ENCODE peak calls at places on chromosomes 5 and 9, in seven cellular contexts. One of them, this sample, is unnamed.

GRCh38 chr5:142783601-142784291 is 13.6 kb downstream of the ARHGAP26 start:
- DNase-seq in tibial nerve: no peak
- DNase-seq in sigmoid colon: peak; percentile 75
- DNase-seq in K562: no peak
- DNase-seq in stomach: no peak
- DNase-seq in HepG2: no peak
- DNase-seq in A549: no peak
- DNase-seq in this sample: peak; percentile 81

GRCh38 chr9:9790216-9790872 is 822.5 kb downstream of the PTPRD start:
- DNase-seq in tibial nerve: peak; percentile 33
- DNase-seq in sigmoid colon: no peak
- DNase-seq in K562: peak; percentile 13
- DNase-seq in stomach: no peak
- DNase-seq in HepG2: peak; percentile 45
- DNase-seq in A549: no peak
- DNase-seq in this sample: no peak

GRCh38 chr9:91489391-91489899 is 65.8 kb upstream of the NFIL3 start:
- DNase-seq in tibial nerve: no peak
- DNase-seq in sigmoid colon: no peak
- DNase-seq in K562: no peak
- DNase-seq in stomach: no peak
- DNase-seq in HepG2: no peak
- DNase-seq in A549: no peak
- DNase-seq in this sample: no peak

GRCh38 chr5:174045470-174046025 is at the start of gene NSG2:
- DNase-seq in tibial nerve: peak; percentile 44
- DNase-seq in sigmoid colon: no peak
- DNase-seq in K562: peak; percentile 79
- DNase-seq in stomach: peak; percentile 81
- DNase-seq in HepG2: peak; percentile 83
- DNase-seq in A549: peak; percentile 72
- DNase-seq in this sample: peak; percentile 60

GRCh38 chr9:113588936-113589335 is 125.4 kb downstream of the RGS3 start:
- DNase-seq in tibial nerve: no peak
- DNase-seq in sigmoid colon: peak; percentile 28
- DNase-seq in K562: no peak
- DNase-seq in stomach: no peak
- DNase-seq in HepG2: no peak
- DNase-seq in A549: no peak
- DNase-seq in this sample: no peak

GRCh38 chr9:4640027-4640426 is 22.1 kb upstream of the PLPP6 start:
- DNase-seq in tibial nerve: no peak
- DNase-seq in sigmoid colon: no peak
- DNase-seq in K562: peak; percentile 16
- DNase-seq in stomach: peak; percentile 31
- DNase-seq in HepG2: peak; percentile 15
- DNase-seq in A549: no peak
- DNase-seq in this sample: no peak

GRCh38 chr9:77488439-77489126 is 159.5 kb downstream of the GNA14 start:
- DNase-seq in tibial nerve: no peak
- DNase-seq in sigmoid colon: no peak
- DNase-seq in K562: no peak
- DNase-seq in stomach: no peak
- DNase-seq in HepG2: no peak
- DNase-seq in A549: no peak
- DNase-seq in this sample: no peak

GRCh38 chr5:31413030-31413812 is 118.7 kb downstream of the DROSHA start:
- DNase-seq in tibial nerve: no peak
- DNase-seq in sigmoid colon: no peak
- DNase-seq in K562: no peak
- DNase-seq in stomach: no peak
- DNase-seq in HepG2: no peak
- DNase-seq in A549: no peak
- DNase-seq in this sample: no peak

GRCh38 chr5:94778712-94779111 is 160.2 kb downstream of the SLF1 start:
- DNase-seq in tibial nerve: no peak
- DNase-seq in sigmoid colon: no peak
- DNase-seq in K562: no peak
- DNase-seq in stomach: no peak
- DNase-seq in HepG2: no peak
- DNase-seq in A549: no peak
- DNase-seq in this sample: no peak

GRCh38 chr5:110386782-110387181 is 339.7 kb downstream of the TMEM232 start:
- DNase-seq in tibial nerve: no peak
- DNase-seq in sigmoid colon: no peak
- DNase-seq in K562: no peak
- DNase-seq in stomach: no peak
- DNase-seq in HepG2: peak; percentile 14
- DNase-seq in A549: no peak
- DNase-seq in this sample: no peak

GRCh38 chr5:115494570-115495289 is 49.8 kb downstream of the FEM1C start:
- DNase-seq in tibial nerve: no peak
- DNase-seq in sigmoid colon: no peak
- DNase-seq in K562: no peak
- DNase-seq in stomach: no peak
- DNase-seq in HepG2: no peak
- DNase-seq in A549: no peak
- DNase-seq in this sample: no peak

GRCh38 chr5:150278046-150278760 is 11.4 kb downstream of the CAMK2A start:
- DNase-seq in tibial nerve: no peak
- DNase-seq in sigmoid colon: no peak
- DNase-seq in K562: no peak
- DNase-seq in stomach: no peak
- DNase-seq in HepG2: no peak
- DNase-seq in A549: no peak
- DNase-seq in this sample: no peak

GRCh38 chr5:175824621-175825020 is 46.8 kb upstream of the CPLX2 start:
- DNase-seq in tibial nerve: no peak
- DNase-seq in sigmoid colon: no peak
- DNase-seq in K562: no peak
- DNase-seq in stomach: no peak
- DNase-seq in HepG2: no peak
- DNase-seq in A549: no peak
- DNase-seq in this sample: no peak

GRCh38 chr5:13524931-13525330 is 419.6 kb downstream of the DNAH5 start:
- DNase-seq in tibial nerve: no peak
- DNase-seq in sigmoid colon: no peak
- DNase-seq in K562: no peak
- DNase-seq in stomach: no peak
- DNase-seq in HepG2: no peak
- DNase-seq in A549: no peak
- DNase-seq in this sample: no peak

GRCh38 chr5:154095819-154096380 is 57.1 kb downstream of the MFAP3 start:
- DNase-seq in tibial nerve: no peak
- DNase-seq in sigmoid colon: no peak
- DNase-seq in K562: no peak
- DNase-seq in stomach: no peak
- DNase-seq in HepG2: no peak
- DNase-seq in A549: no peak
- DNase-seq in this sample: no peak

GRCh38 chr9:8817335-8817734 is 1017.8 kb upstream of the DMAC1 start:
- DNase-seq in tibial nerve: no peak
- DNase-seq in sigmoid colon: no peak
- DNase-seq in K562: no peak
- DNase-seq in stomach: no peak
- DNase-seq in HepG2: no peak
- DNase-seq in A549: no peak
- DNase-seq in this sample: no peak

GRCh38 chr5:41863871-41864486 is 6.2 kb downstream of the OXCT1 start:
- DNase-seq in tibial nerve: no peak
- DNase-seq in sigmoid colon: no peak
- DNase-seq in K562: no peak
- DNase-seq in stomach: no peak
- DNase-seq in HepG2: no peak
- DNase-seq in A549: no peak
- DNase-seq in this sample: no peak

GRCh38 chr9:137366891-137367381 is 56.0 kb downstream of the EXD3 start:
- DNase-seq in tibial nerve: no peak
- DNase-seq in sigmoid colon: peak; percentile 49
- DNase-seq in K562: no peak
- DNase-seq in stomach: no peak
- DNase-seq in HepG2: no peak
- DNase-seq in A549: no peak
- DNase-seq in this sample: no peak

GRCh38 chr5:109546461-109546860 is 136.7 kb upstream of the PJA2 start:
- DNase-seq in tibial nerve: no peak
- DNase-seq in sigmoid colon: no peak
- DNase-seq in K562: no peak
- DNase-seq in stomach: no peak
- DNase-seq in HepG2: no peak
- DNase-seq in A549: no peak
- DNase-seq in this sample: no peak

GRCh38 chr5:151082976-151083651 is 2.3 kb upstream of the TNIP1 start:
- DNase-seq in tibial nerve: no peak
- DNase-seq in sigmoid colon: no peak
- DNase-seq in K562: no peak
- DNase-seq in stomach: peak; percentile 69
- DNase-seq in HepG2: no peak
- DNase-seq in A549: peak; percentile 73
- DNase-seq in this sample: no peak

GRCh38 chr5:168132186-168132585 is 159.3 kb upstream of the WWC1 start:
- DNase-seq in tibial nerve: no peak
- DNase-seq in sigmoid colon: no peak
- DNase-seq in K562: no peak
- DNase-seq in stomach: no peak
- DNase-seq in HepG2: no peak
- DNase-seq in A549: no peak
- DNase-seq in this sample: no peak

GRCh38 chr5:170700503-170700902 is 83.0 kb upstream of the GABRP start:
- DNase-seq in tibial nerve: no peak
- DNase-seq in sigmoid colon: no peak
- DNase-seq in K562: no peak
- DNase-seq in stomach: no peak
- DNase-seq in HepG2: no peak
- DNase-seq in A549: no peak
- DNase-seq in this sample: no peak
- TF ChIP-seq EP300 in tibial nerve: no peak
- TF ChIP-seq EP300 in sigmoid colon: no peak
- TF ChIP-seq EP300 in K562: no peak
- TF ChIP-seq EP300 in stomach: no peak
- TF ChIP-seq EP300 in HepG2: no peak
- TF ChIP-seq EP300 in A549: no peak
- TF ChIP-seq EP300 in this sample: no peak

GRCh38 chr9:134381262-134381661 is 55.0 kb downstream of the RXRA start:
- DNase-seq in tibial nerve: no peak
- DNase-seq in sigmoid colon: no peak
- DNase-seq in K562: no peak
- DNase-seq in stomach: no peak
- DNase-seq in HepG2: no peak
- DNase-seq in A549: no peak
- DNase-seq in this sample: no peak

GRCh38 chr9:134383148-134383547 is 56.9 kb downstream of the RXRA start:
- DNase-seq in tibial nerve: no peak
- DNase-seq in sigmoid colon: no peak
- DNase-seq in K562: no peak
- DNase-seq in stomach: no peak
- DNase-seq in HepG2: no peak
- DNase-seq in A549: no peak
- DNase-seq in this sample: no peak

GRCh38 chr9:134381671-134382505 is 55.6 kb downstream of the RXRA start:
- DNase-seq in tibial nerve: no peak
- DNase-seq in sigmoid colon: no peak
- DNase-seq in K562: no peak
- DNase-seq in stomach: no peak
- DNase-seq in HepG2: peak; percentile 21
- DNase-seq in A549: no peak
- DNase-seq in this sample: no peak

GRCh38 chr9:134384811-134385479 is 58.7 kb downstream of the RXRA start:
- DNase-seq in tibial nerve: no peak
- DNase-seq in sigmoid colon: no peak
- DNase-seq in K562: no peak
- DNase-seq in stomach: no peak
- DNase-seq in HepG2: no peak
- DNase-seq in A549: no peak
- DNase-seq in this sample: no peak

GRCh38 chr9:134382733-134383132 is 56.5 kb downstream of the RXRA start:
- DNase-seq in tibial nerve: no peak
- DNase-seq in sigmoid colon: no peak
- DNase-seq in K562: no peak
- DNase-seq in stomach: no peak
- DNase-seq in HepG2: no peak
- DNase-seq in A549: no peak
- DNase-seq in this sample: no peak
- H3K4me3 ChIP-seq in tibial nerve: no peak overlapping the region
- H3K4me3 ChIP-seq in sigmoid colon: no peak overlapping the region
- H3K4me3 ChIP-seq in K562: no peak overlapping the region
- H3K4me3 ChIP-seq in stomach: no peak overlapping the region
- H3K4me3 ChIP-seq in HepG2: no peak overlapping the region
- H3K4me3 ChIP-seq in A549: no peak overlapping the region
- H3K4me3 ChIP-seq in this sample: no peak overlapping the region

GRCh38 chr5:148833925-148834324 is 7.5 kb downstream of the ADRB2 start:
- DNase-seq in tibial nerve: no peak
- DNase-seq in sigmoid colon: no peak
- DNase-seq in K562: no peak
- DNase-seq in stomach: no peak
- DNase-seq in HepG2: no peak
- DNase-seq in A549: no peak
- DNase-seq in this sample: no peak

GRCh38 chr5:148834689-148835088 is 8.3 kb downstream of the ADRB2 start:
- DNase-seq in tibial nerve: no peak
- DNase-seq in sigmoid colon: no peak
- DNase-seq in K562: no peak
- DNase-seq in stomach: no peak
- DNase-seq in HepG2: no peak
- DNase-seq in A549: no peak
- DNase-seq in this sample: no peak

GRCh38 chr5:148830220-148830619 is 3.8 kb downstream of the ADRB2 start:
- DNase-seq in tibial nerve: no peak
- DNase-seq in sigmoid colon: no peak
- DNase-seq in K562: no peak
- DNase-seq in stomach: no peak
- DNase-seq in HepG2: no peak
- DNase-seq in A549: no peak
- DNase-seq in this sample: no peak

GRCh38 chr5:148831590-148832565 is 5.5 kb downstream of the ADRB2 start:
- DNase-seq in tibial nerve: peak; percentile 40
- DNase-seq in sigmoid colon: peak; percentile 66
- DNase-seq in K562: no peak
- DNase-seq in stomach: no peak
- DNase-seq in HepG2: no peak
- DNase-seq in A549: no peak
- DNase-seq in this sample: no peak

DNA sequence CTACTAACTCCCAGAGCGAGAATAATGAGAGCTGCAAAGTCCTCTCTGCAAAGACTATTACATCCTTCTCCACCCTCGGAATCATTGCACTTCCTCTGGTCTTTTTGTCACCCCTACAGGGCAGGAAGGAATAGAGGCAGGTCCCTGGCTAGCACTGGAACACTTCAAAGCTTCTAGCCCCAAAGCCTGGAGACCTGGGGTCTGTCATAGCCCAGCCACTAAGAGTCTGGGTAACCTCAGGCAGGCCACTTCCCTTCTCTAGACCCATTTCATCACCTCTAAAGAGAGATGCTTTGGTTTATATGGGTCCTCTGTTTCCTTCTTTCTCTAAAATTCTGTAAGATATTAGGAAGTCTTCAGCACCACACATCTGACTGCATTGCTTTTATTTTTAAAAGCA is 6.7 kb downstream of the ADRB2 start:
- DNase-seq in tibial nerve: no peak
- DNase-seq in sigmoid colon: no peak
- DNase-seq in K562: no peak
- DNase-seq in stomach: no peak
- DNase-seq in HepG2: no peak
- DNase-seq in A549: no peak
- DNase-seq in this sample: no peak
- TF ChIP-seq EP300 in tibial nerve: no peak
- TF ChIP-seq EP300 in sigmoid colon: no peak
- TF ChIP-seq EP300 in K562: no peak
- TF ChIP-seq EP300 in stomach: no peak
- TF ChIP-seq EP300 in HepG2: no peak
- TF ChIP-seq EP300 in A549: no peak
- TF ChIP-seq EP300 in this sample: no peak

GRCh38 chr5:50365615-50366251 is 75.4 kb downstream of the EMB start:
- DNase-seq in tibial nerve: peak; percentile 12
- DNase-seq in sigmoid colon: no peak
- DNase-seq in K562: no peak
- DNase-seq in stomach: no peak
- DNase-seq in HepG2: no peak
- DNase-seq in A549: no peak
- DNase-seq in this sample: no peak
- H3K4me3 ChIP-seq in tibial nerve: no peak overlapping the region
- H3K4me3 ChIP-seq in sigmoid colon: no peak overlapping the region
- H3K4me3 ChIP-seq in K562: no peak overlapping the region
- H3K4me3 ChIP-seq in stomach: no peak overlapping the region
- H3K4me3 ChIP-seq in HepG2: no peak overlapping the region
- H3K4me3 ChIP-seq in A549: no peak overlapping the region
- H3K4me3 ChIP-seq in this sample: no peak overlapping the region

This sample was measured in suprapubic skin.